ENCODE peak calls at places on chromosomes 2 and 18, in six cellular contexts. D is prostate gland, N is epithelial cell of proximal tubule, Z is adrenal gland, J is colonic mucosa, M is activated B cell treated with CpG ODN at 0.5 μM for 24 hours. H is an unnamed sample.

GRCh38 chr2:58614259-58614658 is 373.1 kb upstream of the FANCL start:
- DNase-seq in D (peak; percentile 8), N (no peak), Z (no peak), J (no peak), M (no peak), H (no peak)

GRCh38 chr2:101064868-101065549 is 62.9 kb downstream of the RPL31 start:
- DNase-seq in D (peak; percentile 65), N (peak; percentile 77), Z (no peak), J (no peak), M (no peak), H (no peak)

GRCh38 chr2:104701471-104701911 is 152.4 kb upstream of the POU3F3 start:
- DNase-seq in D (no peak), N (no peak), Z (no peak), J (no peak), M (no peak), H (no peak)

GRCh38 chr2:202072737-202073396 is at the start of gene KIAA2012:
- DNase-seq in D (no peak), N (no peak), Z (peak; percentile 59), J (no peak), M (no peak), H (no peak)

GRCh38 chr18:62288669-62289016 is 36.5 kb upstream of the TNFRSF11A start:
- DNase-seq in D (no peak), N (no peak), Z (no peak), J (no peak), M (no peak), H (no peak)

GRCh38 chr18:5297582-5297981 is 2.1 kb upstream of the ZBTB14 start:
- DNase-seq in D (no peak), N (no peak), Z (no peak), J (no peak), M (no peak), H (no peak)

GRCh38 chr2:6073260-6074141 is 381.3 kb downstream of the SOX11 start:
- DNase-seq in D (no peak), N (no peak), Z (peak; percentile 60), J (no peak), M (no peak), H (no peak)

GRCh38 chr2:230308402-230309000 is 18.5 kb upstream of the SP140L start:
- DNase-seq in D (no peak), N (no peak), Z (no peak), J (no peak), M (no peak), H (no peak)

GRCh38 chr18:36692909-36693308 is 135.9 kb downstream of the TPGS2 start:
- DNase-seq in D (no peak), N (no peak), Z (no peak), J (no peak), M (no peak), H (no peak)

GRCh38 chr18:37249171-37249886 is 316.3 kb downstream of the CELF4 start:
- DNase-seq in D (no peak), N (no peak), Z (no peak), J (no peak), M (no peak), H (no peak)

GRCh38 chr2:178234648-178235047 is 40.3 kb downstream of the OSBPL6 start:
- DNase-seq in D (no peak), N (no peak), Z (no peak), J (no peak), M (no peak), H (no peak)

GRCh38 chr2:95005726-95006125 is 19.8 kb upstream of the MAL start:
- DNase-seq in D (no peak), N (no peak), Z (no peak), J (no peak), M (no peak), H (no peak)

GRCh38 chr2:206354129-206354528 is 79.7 kb downstream of the ZDBF2 start:
- DNase-seq in D (no peak), N (no peak), Z (no peak), J (no peak), M (no peak), H (no peak)

GRCh38 chr2:242053921-242054320 is 184.4 kb downstream of the RTP5 start:
- DNase-seq in D (no peak), N (no peak), Z (peak; percentile 13), J (peak; percentile 10), M (no peak), H (no peak)

GRCh38 chr2:210195066-210195852 is 24.1 kb upstream of the KANSL1L start:
- DNase-seq in D (no peak), N (no peak), Z (peak; percentile 58), J (no peak), M (no peak), H (no peak)

GRCh38 chr2:198639580-198639979 is 818.2 kb downstream of the SATB2 start:
- DNase-seq in D (no peak), N (no peak), Z (no peak), J (no peak), M (no peak), H (no peak)

GRCh38 chr2:20235655-20236302 is 10.8 kb upstream of the SDC1 start:
- DNase-seq in D (no peak), N (no peak), Z (no peak), J (peak; percentile 89), M (no peak), H (no peak)

GRCh38 chr2:178173657-178174056 is 20.7 kb upstream of the OSBPL6 start:
- DNase-seq in D (no peak), N (no peak), Z (no peak), J (no peak), M (no peak), H (no peak)

GRCh38 chr2:67701011-67701410 is 303.9 kb downstream of the ETAA1 start:
- DNase-seq in D (no peak), N (no peak), Z (no peak), J (no peak), M (no peak), H (no peak)

GRCh38 chr2:29367986-29368677 is 252.9 kb downstream of the CLIP4 start:
- DNase-seq in D (no peak), N (no peak), Z (no peak), J (no peak), M (no peak), H (no peak)

GRCh38 chr2:10846110-10846861 is 33.7 kb upstream of the PDIA6 start:
- DNase-seq in D (peak; percentile 17), N (no peak), Z (no peak), J (no peak), M (no peak), H (no peak)

GRCh38 chr2:37875332-37875976 is 49.6 kb upstream of the RMDN2 start:
- DNase-seq in D (no peak), N (no peak), Z (no peak), J (no peak), M (no peak), H (no peak)

GRCh38 chr2:30334738-30335426 is 103.5 kb downstream of the LBH start:
- DNase-seq in D (no peak), N (no peak), Z (no peak), J (no peak), M (no peak), H (no peak)

GRCh38 chr2:14779252-14779651 is 146.7 kb downstream of the LRATD1 start:
- DNase-seq in D (no peak), N (no peak), Z (no peak), J (no peak), M (no peak), H (no peak)

GRCh38 chr2:180367831-180368230 is 360.7 kb upstream of the CWC22 start:
- DNase-seq in D (peak; percentile 62), N (peak; percentile 23), Z (no peak), J (no peak), M (no peak), H (no peak)

GRCh38 chr18:1253825-1254224 is 349.2 kb downstream of the ADCYAP1 start:
- DNase-seq in D (peak; percentile 22), N (no peak), Z (no peak), J (no peak), M (no peak), H (no peak)

GRCh38 chr18:50193796-50194622 is 938 bp downstream of the MYO5B start:
- DNase-seq in D (no peak), N (no peak), Z (no peak), J (peak; percentile 55), M (peak; percentile 16), H (no peak)

GRCh38 chr2:109586687-109587086 is 27.1 kb downstream of the SEPTIN10 start:
- DNase-seq in D (no peak), N (no peak), Z (no peak), J (no peak), M (no peak), H (no peak)

GRCh38 chr2:203340791-203341487 is 12.7 kb downstream of the ABI2 start:
- DNase-seq in D (peak; percentile 9), N (peak; percentile 67), Z (no peak), J (no peak), M (no peak), H (no peak)

GRCh38 chr2:85132392-85132791 is 800 bp upstream of the TCF7L1 start:
- DNase-seq in D (no peak), N (no peak), Z (no peak), J (no peak), M (no peak), H (no peak)

GRCh38 chr2:55581875-55582547 is 35.4 kb downstream of the PPP4R3B start:
- DNase-seq in D (no peak), N (peak; percentile 19), Z (peak; percentile 71), J (no peak), M (no peak), H (no peak)

DNA sequence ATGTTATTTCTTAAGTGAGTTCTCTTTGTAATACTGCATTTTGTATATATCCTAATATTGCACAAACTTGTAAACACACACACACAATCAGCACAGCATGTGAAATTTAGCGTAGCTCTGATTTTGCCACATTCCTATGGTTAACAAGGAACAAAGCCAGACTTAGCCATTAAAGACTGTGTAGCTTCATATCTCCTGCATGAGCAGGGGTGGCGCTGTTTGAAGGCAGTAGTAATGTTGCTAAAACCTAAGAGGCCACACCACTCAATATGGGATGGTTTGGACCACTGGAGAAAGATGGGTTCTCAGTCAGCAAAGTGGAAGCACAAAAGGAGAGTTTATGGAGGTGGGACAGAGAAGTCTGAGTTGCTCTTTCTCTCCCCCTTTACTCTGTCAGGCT is 61.1 kb upstream of the RND3 start:
- DNase-seq in D (no peak), N (no peak), Z (no peak), J (no peak), M (no peak), H (no peak)
- TF ChIP-seq CTCF in D (no peak), N (peak; percentile 67), Z (no peak), J (no peak), M (no peak), H (no peak)

GRCh38 chr2:18690342-18690741 is 101.0 kb upstream of the NT5C1B start:
- DNase-seq in D (no peak), N (no peak), Z (no peak), J (no peak), M (no peak), H (no peak)
- TF ChIP-seq CTCF in D (no peak), N (peak; percentile 46), Z (no peak), J (no peak), M (no peak), H (no peak)

DNA sequence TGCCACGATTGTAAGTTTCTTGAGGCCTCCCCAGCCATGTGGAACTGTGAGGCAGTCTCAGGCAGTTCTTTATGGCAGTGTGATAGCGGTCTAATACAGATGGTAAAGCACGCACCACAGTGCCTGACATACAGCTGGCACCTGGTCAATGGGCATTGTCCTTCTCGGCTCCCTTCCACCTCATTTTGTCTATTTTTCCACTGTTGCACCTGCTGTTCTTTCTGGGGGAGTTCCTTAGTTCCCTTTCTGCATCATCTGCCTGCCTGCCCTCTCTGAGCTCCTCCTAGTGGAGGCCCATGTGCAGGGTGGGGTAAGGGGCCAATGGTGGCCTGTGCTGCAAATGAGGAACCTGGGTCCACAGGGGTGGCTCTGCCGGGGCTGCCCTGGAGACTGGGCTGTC is 157.6 kb downstream of the LPIN1 start:
- DNase-seq in D (no peak), N (no peak), Z (no peak), J (no peak), M (peak; percentile 29), H (peak; percentile 42)
- TF ChIP-seq CTCF in D (no peak), N (no peak), Z (no peak), J (no peak), M (no peak), H (no peak)

GRCh38 chr18:67483237-67483636 is 33.3 kb downstream of the DSEL start:
- DNase-seq in D (no peak), N (no peak), Z (no peak), J (no peak), M (no peak), H (no peak)
- TF ChIP-seq CTCF in D (no peak), N (no peak), Z (no peak), J (no peak), M (no peak), H (no peak)

H was measured in vagina.